ENCODE peak calls at places on chromosomes 1 and 21, in five cellular contexts. A is CD8-positive, alpha-beta T cell; J is endothelial cell of umbilical vein; Q is thyroid gland; P is thoracic aorta. N is an unnamed sample.

GRCh38 chr21:41680444-41681335 is 86.2 kb downstream of the RIPK4 start:
- DNase-seq in A (no peak), J (no peak), Q (no peak), P (no peak), N (peak)

GRCh38 chr21:16992448-16992847 is 520.4 kb upstream of the CXADR start:
- DNase-seq in A (no peak), J (no peak), Q (no peak), P (no peak), N (no peak)

GRCh38 chr1:107153033-107153432 is 12.2 kb downstream of the NTNG1 start:
- DNase-seq in A (no peak), J (no peak), Q (no peak), P (no peak), N (no peak)

GRCh38 chr1:14949836-14950674 is 203.5 kb upstream of the TMEM51 start:
- DNase-seq in A (no peak), J (no peak), Q (no peak), P (no peak), N (no peak)

GRCh38 chr1:25431495-25432363 is 1.0 kb downstream of the MACO1 start:
- DNase-seq in A (no peak), J (peak), Q (peak), P (no peak), N (peak)

GRCh38 chr1:235326719-235327558 is 1.0 kb downstream of the ARID4B start:
- DNase-seq in A (peak), J (peak), Q (peak), P (no peak), N (peak)

GRCh38 chr1:223033658-223034057 is 109.4 kb downstream of the TLR5 start:
- DNase-seq in A (no peak), J (no peak), Q (no peak), P (no peak), N (no peak)

GRCh38 chr1:21574464-21575151 is 65.4 kb downstream of the ALPL start:
- DNase-seq in A (no peak), J (no peak), Q (peak), P (no peak), N (no peak)

GRCh38 chr1:198933506-198933905 is 294.7 kb downstream of the PTPRC start:
- DNase-seq in A (no peak), J (peak), Q (no peak), P (no peak), N (no peak)

GRCh38 chr1:26289158-26290059 is 9.5 kb downstream of the SH3BGRL3 start:
- DNase-seq in A (peak), J (no peak), Q (peak), P (no peak), N (no peak)

GRCh38 chr1:78274814-78275213 is 216.0 kb upstream of the PTGFR start:
- DNase-seq in A (no peak), J (no peak), Q (no peak), P (no peak), N (no peak)

GRCh38 chr1:19036049-19036546 is 79.6 kb upstream of the IFFO2 start:
- DNase-seq in A (no peak), J (no peak), Q (no peak), P (no peak), N (peak)

GRCh38 chr1:211378844-211379243 is 52.2 kb downstream of the TRAF5 start:
- DNase-seq in A (no peak), J (no peak), Q (no peak), P (no peak), N (no peak)

GRCh38 chr1:151846062-151846568 is 6.5 kb upstream of the C2CD4D start:
- DNase-seq in A (no peak), J (peak), Q (no peak), P (no peak), N (no peak)

GRCh38 chr1:226586650-226587443 is 38.3 kb downstream of the STUM start:
- DNase-seq in A (no peak), J (no peak), Q (no peak), P (no peak), N (no peak)

GRCh38 chr21:32772281-32773047 is 909 bp upstream of the PAXBP1 start:
- DNase-seq in A (no peak), J (peak), Q (peak), P (no peak), N (no peak)

GRCh38 chr1:40059292-40059959 is 18.9 kb downstream of the CAP1 start:
- DNase-seq in A (peak), J (peak), Q (no peak), P (no peak), N (no peak)
- H3K4me3 ChIP-seq in A (peak), J (no peak), Q (no peak), P (peak), N (no peak)

GRCh38 chr1:55180075-55180670 is 35.0 kb downstream of the USP24 start:
- DNase-seq in A (no peak), J (no peak), Q (no peak), P (no peak), N (no peak)

GRCh38 chr1:55188909-55189308 is 26.3 kb downstream of the USP24 start:
- DNase-seq in A (no peak), J (no peak), Q (no peak), P (no peak), N (no peak)

GRCh38 chr1:55184859-55185258 is 30.3 kb downstream of the USP24 start:
- DNase-seq in A (no peak), J (no peak), Q (no peak), P (no peak), N (no peak)

GRCh38 chr1:55190092-55190491 is 25.1 kb downstream of the USP24 start:
- DNase-seq in A (no peak), J (no peak), Q (no peak), P (no peak), N (no peak)

GRCh38 chr1:55185832-55186231 is 29.3 kb downstream of the USP24 start:
- DNase-seq in A (no peak), J (no peak), Q (no peak), P (no peak), N (no peak)
- TF ChIP-seq CTCF in A (no peak), J (no peak), Q (no peak), P (no peak), N (no peak)

GRCh38 chr1:112991721-112992120 is 35.7 kb upstream of the SLC16A1 start:
- DNase-seq in A (no peak), J (no peak), Q (no peak), P (no peak), N (no peak)

GRCh38 chr1:112988367-112988766 is 32.4 kb upstream of the SLC16A1 start:
- DNase-seq in A (no peak), J (no peak), Q (no peak), P (no peak), N (no peak)

GRCh38 chr1:112985123-112985522 is 29.1 kb upstream of the SLC16A1 start:
- DNase-seq in A (no peak), J (no peak), Q (no peak), P (no peak), N (no peak)

GRCh38 chr1:112992780-112993179 is 36.8 kb upstream of the SLC16A1 start:
- DNase-seq in A (no peak), J (no peak), Q (no peak), P (no peak), N (no peak)

GRCh38 chr1:112990271-112990670 is 34.3 kb upstream of the SLC16A1 start:
- DNase-seq in A (no peak), J (no peak), Q (no peak), P (no peak), N (no peak)
- H3K27ac ChIP-seq in A (no peak), J (no peak), Q (no peak), P (no peak), N (no peak)

DNA sequence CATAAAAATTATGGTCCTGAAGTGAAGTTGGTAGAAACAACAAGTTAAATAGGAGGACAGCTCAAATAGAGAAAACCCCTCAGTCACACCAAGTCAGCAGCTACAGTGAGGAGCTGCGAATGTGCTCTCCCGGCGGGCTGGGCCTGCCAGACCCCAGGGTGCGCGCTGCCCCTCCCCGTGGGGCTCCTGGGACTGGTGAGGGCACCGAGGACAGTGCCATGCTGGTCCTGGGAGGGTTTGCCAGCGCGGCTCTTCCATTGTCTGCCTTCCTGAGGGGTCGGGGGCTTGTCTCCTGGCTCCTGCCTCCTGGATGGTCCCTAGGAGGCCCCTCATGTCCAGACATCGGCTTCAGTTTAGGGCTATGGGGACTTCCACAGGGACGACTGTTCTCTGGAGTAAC is 121.8 kb downstream of the PCBP3 start:
- DNase-seq in A (no peak), J (no peak), Q (no peak), P (no peak), N (no peak)
- H3K4me3 ChIP-seq in A (no peak), J (no peak), Q (no peak), P (no peak), N (no peak)

DNA sequence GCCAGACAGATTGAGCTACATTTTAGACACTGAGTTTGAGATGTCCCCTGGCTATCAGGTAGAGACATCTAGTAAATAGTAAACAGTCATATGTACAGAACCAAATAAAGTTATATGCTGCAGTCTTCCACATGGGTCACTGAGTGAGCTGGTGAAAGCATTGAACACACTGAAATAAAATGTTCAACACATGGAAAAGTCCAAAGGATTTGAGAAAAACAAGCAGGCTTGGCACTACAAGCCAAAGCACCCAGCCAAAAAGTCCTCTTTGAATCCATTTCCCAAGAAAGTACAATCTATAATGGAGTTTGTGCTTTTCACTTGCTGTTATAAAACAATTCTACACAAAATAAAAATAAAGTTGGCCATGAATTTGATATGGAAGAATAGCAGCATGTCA is 135.4 kb downstream of the NR5A2 start:
- DNase-seq in A (no peak), J (no peak), Q (no peak), P (no peak), N (no peak)
- TF ChIP-seq CTCF in A (no peak), J (no peak), Q (no peak), P (no peak), N (no peak)

N was measured in pancreas.